ENCODE peak calls at places on chromosomes 6 and 20, in seven cellular contexts. One of them, this sample, is unnamed.

GRCh38 chr6:46850781-46851180 is 57.6 kb downstream of the MEP1A start:
- DNase-seq in mesendoderm: no peak
- DNase-seq in H9: no peak
- DNase-seq in IMR-90: no peak
- DNase-seq in mesenchymal stem cell: peak
- DNase-seq in neuronal stem cell: no peak
- DNase-seq in H1: no peak
- DNase-seq in this sample: no peak

GRCh38 chr20:43666376-43667328 is at the start of gene MYBL2:
- DNase-seq in mesendoderm: peak
- DNase-seq in H9: peak
- DNase-seq in IMR-90: peak
- DNase-seq in mesenchymal stem cell: peak
- DNase-seq in neuronal stem cell: peak
- DNase-seq in H1: peak
- DNase-seq in this sample: peak

GRCh38 chr20:12166053-12166717 is 248.5 kb downstream of the BTBD3 start:
- DNase-seq in mesendoderm: no peak
- DNase-seq in H9: no peak
- DNase-seq in IMR-90: peak
- DNase-seq in mesenchymal stem cell: peak
- DNase-seq in neuronal stem cell: no peak
- DNase-seq in H1: no peak
- DNase-seq in this sample: peak

GRCh38 chr20:52536841-52537400 is 345.3 kb upstream of the ZFP64 start:
- DNase-seq in mesendoderm: no peak
- DNase-seq in H9: no peak
- DNase-seq in IMR-90: peak
- DNase-seq in mesenchymal stem cell: peak
- DNase-seq in neuronal stem cell: no peak
- DNase-seq in H1: no peak
- DNase-seq in this sample: no peak

GRCh38 chr6:24935753-24936152 is at the start of gene RIPOR2:
- DNase-seq in mesendoderm: peak
- DNase-seq in H9: peak
- DNase-seq in IMR-90: no peak
- DNase-seq in mesenchymal stem cell: no peak
- DNase-seq in neuronal stem cell: no peak
- DNase-seq in H1: no peak
- DNase-seq in this sample: peak

GRCh38 chr20:46791722-46792416 is 82.4 kb downstream of the SLC2A10 start:
- DNase-seq in mesendoderm: peak
- DNase-seq in H9: no peak
- DNase-seq in IMR-90: no peak
- DNase-seq in mesenchymal stem cell: no peak
- DNase-seq in neuronal stem cell: no peak
- DNase-seq in H1: no peak
- DNase-seq in this sample: no peak

GRCh38 chr6:75849329-75850025 is 100.4 kb downstream of the MYO6 start:
- DNase-seq in mesendoderm: no peak
- DNase-seq in H9: no peak
- DNase-seq in IMR-90: peak
- DNase-seq in mesenchymal stem cell: peak
- DNase-seq in neuronal stem cell: no peak
- DNase-seq in H1: no peak
- DNase-seq in this sample: no peak

GRCh38 chr20:45061244-45061643 is 39.7 kb downstream of the KCNS1 start:
- DNase-seq in mesendoderm: no peak
- DNase-seq in H9: no peak
- DNase-seq in IMR-90: peak
- DNase-seq in mesenchymal stem cell: peak
- DNase-seq in neuronal stem cell: no peak
- DNase-seq in H1: no peak
- DNase-seq in this sample: peak

GRCh38 chr6:22785036-22785435 is 215.7 kb downstream of the HDGFL1 start:
- DNase-seq in mesendoderm: peak
- DNase-seq in H9: no peak
- DNase-seq in IMR-90: peak
- DNase-seq in mesenchymal stem cell: no peak
- DNase-seq in neuronal stem cell: peak
- DNase-seq in H1: no peak
- DNase-seq in this sample: no peak

GRCh38 chr6:109840034-109840433 is 138.1 kb upstream of the GPR6 start:
- DNase-seq in mesendoderm: no peak
- DNase-seq in H9: no peak
- DNase-seq in IMR-90: no peak
- DNase-seq in mesenchymal stem cell: no peak
- DNase-seq in neuronal stem cell: no peak
- DNase-seq in H1: no peak
- DNase-seq in this sample: no peak

GRCh38 chr20:63682384-63683139 is 13.9 kb upstream of the TNFRSF6B start:
- DNase-seq in mesendoderm: peak
- DNase-seq in H9: no peak
- DNase-seq in IMR-90: peak
- DNase-seq in mesenchymal stem cell: peak
- DNase-seq in neuronal stem cell: no peak
- DNase-seq in H1: no peak
- DNase-seq in this sample: peak

GRCh38 chr6:37632291-37632690 is 65.4 kb downstream of the MDGA1 start:
- DNase-seq in mesendoderm: no peak
- DNase-seq in H9: no peak
- DNase-seq in IMR-90: no peak
- DNase-seq in mesenchymal stem cell: no peak
- DNase-seq in neuronal stem cell: no peak
- DNase-seq in H1: no peak
- DNase-seq in this sample: no peak

GRCh38 chr20:17626217-17627007 is 55.6 kb downstream of the RRBP1 start:
- DNase-seq in mesendoderm: no peak
- DNase-seq in H9: no peak
- DNase-seq in IMR-90: no peak
- DNase-seq in mesenchymal stem cell: no peak
- DNase-seq in neuronal stem cell: no peak
- DNase-seq in H1: no peak
- DNase-seq in this sample: no peak

GRCh38 chr20:51434556-51435256 is 107.8 kb downstream of the NFATC2 start:
- DNase-seq in mesendoderm: no peak
- DNase-seq in H9: no peak
- DNase-seq in IMR-90: peak
- DNase-seq in mesenchymal stem cell: peak
- DNase-seq in neuronal stem cell: no peak
- DNase-seq in H1: no peak
- DNase-seq in this sample: peak

GRCh38 chr6:75745404-75745803 is 3.6 kb upstream of the MYO6 start:
- DNase-seq in mesendoderm: no peak
- DNase-seq in H9: no peak
- DNase-seq in IMR-90: no peak
- DNase-seq in mesenchymal stem cell: no peak
- DNase-seq in neuronal stem cell: no peak
- DNase-seq in H1: no peak
- DNase-seq in this sample: no peak

GRCh38 chr6:111411978-111412574 is 70.9 kb downstream of the REV3L start:
- DNase-seq in mesendoderm: no peak
- DNase-seq in H9: no peak
- DNase-seq in IMR-90: no peak
- DNase-seq in mesenchymal stem cell: no peak
- DNase-seq in neuronal stem cell: no peak
- DNase-seq in H1: no peak
- DNase-seq in this sample: no peak

GRCh38 chr20:15913661-15914060 is 659.6 kb downstream of the KIF16B start:
- DNase-seq in mesendoderm: no peak
- DNase-seq in H9: no peak
- DNase-seq in IMR-90: no peak
- DNase-seq in mesenchymal stem cell: no peak
- DNase-seq in neuronal stem cell: no peak
- DNase-seq in H1: no peak
- DNase-seq in this sample: no peak

GRCh38 chr6:79066330-79066729 is 11.7 kb downstream of the PHIP start:
- DNase-seq in mesendoderm: no peak
- DNase-seq in H9: no peak
- DNase-seq in IMR-90: peak
- DNase-seq in mesenchymal stem cell: no peak
- DNase-seq in neuronal stem cell: no peak
- DNase-seq in H1: no peak
- DNase-seq in this sample: no peak

GRCh38 chr6:122494665-122495272 is 23.2 kb upstream of the SERINC1 start:
- DNase-seq in mesendoderm: no peak
- DNase-seq in H9: no peak
- DNase-seq in IMR-90: no peak
- DNase-seq in mesenchymal stem cell: no peak
- DNase-seq in neuronal stem cell: no peak
- DNase-seq in H1: no peak
- DNase-seq in this sample: no peak

GRCh38 chr6:56891754-56892153 is 63.2 kb upstream of the BEND6 start:
- DNase-seq in mesendoderm: peak
- DNase-seq in H9: no peak
- DNase-seq in IMR-90: peak
- DNase-seq in mesenchymal stem cell: no peak
- DNase-seq in neuronal stem cell: no peak
- DNase-seq in H1: no peak
- DNase-seq in this sample: no peak

GRCh38 chr6:127518710-127519468 is at the start of gene MTCL3:
- DNase-seq in mesendoderm: peak
- DNase-seq in H9: peak
- DNase-seq in IMR-90: peak
- DNase-seq in mesenchymal stem cell: peak
- DNase-seq in neuronal stem cell: peak
- DNase-seq in H1: peak
- DNase-seq in this sample: no peak

GRCh38 chr6:164929155-164929977 is 380.0 kb downstream of the C6orf118 start:
- DNase-seq in mesendoderm: no peak
- DNase-seq in H9: no peak
- DNase-seq in IMR-90: no peak
- DNase-seq in mesenchymal stem cell: no peak
- DNase-seq in neuronal stem cell: no peak
- DNase-seq in H1: no peak
- DNase-seq in this sample: no peak

GRCh38 chr6:16276991-16277981 is 38.9 kb downstream of the GMPR start:
- DNase-seq in mesendoderm: peak
- DNase-seq in H9: peak
- DNase-seq in IMR-90: peak
- DNase-seq in mesenchymal stem cell: peak
- DNase-seq in neuronal stem cell: peak
- DNase-seq in H1: peak
- DNase-seq in this sample: peak

GRCh38 chr20:7269452-7269851 is 502.0 kb downstream of the BMP2 start:
- DNase-seq in mesendoderm: no peak
- DNase-seq in H9: no peak
- DNase-seq in IMR-90: no peak
- DNase-seq in mesenchymal stem cell: no peak
- DNase-seq in neuronal stem cell: no peak
- DNase-seq in H1: no peak
- DNase-seq in this sample: no peak
- H2BK120ac ChIP-seq in mesendoderm: no peak
- H2BK120ac ChIP-seq in H9: no peak
- H2BK120ac ChIP-seq in IMR-90: no peak
- H2BK120ac ChIP-seq in mesenchymal stem cell: no peak
- H2BK120ac ChIP-seq in neuronal stem cell: no peak
- H2BK120ac ChIP-seq in H1: no peak
- H2BK120ac ChIP-seq in this sample: no peak

GRCh38 chr6:96925290-96925687 is 761 bp downstream of the KLHL32 start:
- DNase-seq in mesendoderm: no peak
- DNase-seq in H9: no peak
- DNase-seq in IMR-90: no peak
- DNase-seq in mesenchymal stem cell: no peak
- DNase-seq in neuronal stem cell: no peak
- DNase-seq in H1: no peak
- DNase-seq in this sample: no peak

GRCh38 chr6:96923871-96924493 is 546 bp upstream of the KLHL32 start:
- DNase-seq in mesendoderm: no peak
- DNase-seq in H9: no peak
- DNase-seq in IMR-90: no peak
- DNase-seq in mesenchymal stem cell: peak
- DNase-seq in neuronal stem cell: no peak
- DNase-seq in H1: peak
- DNase-seq in this sample: no peak

GRCh38 chr6:96926425-96926824 is 1.9 kb downstream of the KLHL32 start:
- DNase-seq in mesendoderm: no peak
- DNase-seq in H9: no peak
- DNase-seq in IMR-90: no peak
- DNase-seq in mesenchymal stem cell: no peak
- DNase-seq in neuronal stem cell: no peak
- DNase-seq in H1: no peak
- DNase-seq in this sample: no peak

GRCh38 chr6:96927660-96928059 is 3.1 kb downstream of the KLHL32 start:
- DNase-seq in mesendoderm: no peak
- DNase-seq in H9: no peak
- DNase-seq in IMR-90: no peak
- DNase-seq in mesenchymal stem cell: no peak
- DNase-seq in neuronal stem cell: no peak
- DNase-seq in H1: no peak
- DNase-seq in this sample: no peak

DNA sequence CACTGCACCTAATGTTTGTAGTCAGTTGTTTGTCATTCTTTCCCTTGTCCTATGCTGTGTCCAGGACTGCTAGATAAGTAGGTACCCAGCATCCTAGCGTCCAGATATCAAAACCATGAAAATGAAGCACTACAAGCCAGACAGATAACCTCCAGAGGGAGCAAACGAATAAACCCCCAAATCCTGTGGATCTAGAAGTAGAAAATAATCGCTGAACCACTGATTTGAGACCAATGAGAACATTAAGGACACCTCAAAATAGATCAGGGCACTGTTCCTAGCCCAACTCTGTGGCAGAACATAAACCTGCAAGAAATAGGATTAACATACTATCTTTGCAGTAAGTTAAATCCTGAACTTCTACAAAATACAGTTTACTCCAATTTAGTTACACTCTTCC is 1.1 kb upstream of the KLHL32 start:
- DNase-seq in mesendoderm: no peak
- DNase-seq in H9: no peak
- DNase-seq in IMR-90: no peak
- DNase-seq in mesenchymal stem cell: no peak
- DNase-seq in neuronal stem cell: no peak
- DNase-seq in H1: no peak
- DNase-seq in this sample: no peak
- H3K9ac ChIP-seq in mesendoderm: no peak
- H3K9ac ChIP-seq in H9: no peak
- H3K9ac ChIP-seq in IMR-90: no peak
- H3K9ac ChIP-seq in mesenchymal stem cell: no peak
- H3K9ac ChIP-seq in neuronal stem cell: no peak
- H3K9ac ChIP-seq in H1: no peak
- H3K9ac ChIP-seq in this sample: no peak

GRCh38 chr6:48474136-48474535 is 363.1 kb upstream of the PTCHD4 start:
- DNase-seq in mesendoderm: no peak
- DNase-seq in H9: no peak
- DNase-seq in IMR-90: no peak
- DNase-seq in mesenchymal stem cell: peak
- DNase-seq in neuronal stem cell: no peak
- DNase-seq in H1: no peak
- DNase-seq in this sample: no peak
- H2BK120ac ChIP-seq in mesendoderm: no peak
- H2BK120ac ChIP-seq in H9: no peak
- H2BK120ac ChIP-seq in IMR-90: no peak
- H2BK120ac ChIP-seq in mesenchymal stem cell: no peak
- H2BK120ac ChIP-seq in neuronal stem cell: no peak
- H2BK120ac ChIP-seq in H1: no peak
- H2BK120ac ChIP-seq in this sample: no peak

DNA sequence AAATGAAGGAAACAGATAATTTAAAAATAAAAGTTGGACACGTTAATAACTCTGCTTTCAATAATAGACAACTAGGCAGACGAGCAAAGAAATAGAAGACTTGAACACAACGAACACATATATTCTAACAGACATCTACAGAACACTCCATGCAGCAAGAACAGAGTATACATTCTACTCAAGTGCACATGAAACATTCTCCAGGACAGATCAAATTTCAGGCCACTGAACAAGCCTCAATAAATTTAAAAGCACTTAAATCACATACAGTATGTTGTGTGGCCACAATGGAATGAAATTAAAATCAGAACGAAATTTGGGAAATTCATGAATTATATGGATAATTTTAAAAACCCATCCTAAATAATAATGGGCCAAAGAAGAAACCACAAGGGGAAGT is 34.4 kb downstream of the TRPC4AP start:
- DNase-seq in mesendoderm: no peak
- DNase-seq in H9: no peak
- DNase-seq in IMR-90: no peak
- DNase-seq in mesenchymal stem cell: no peak
- DNase-seq in neuronal stem cell: no peak
- DNase-seq in H1: no peak
- DNase-seq in this sample: no peak
- H3K9ac ChIP-seq in mesendoderm: no peak
- H3K9ac ChIP-seq in H9: no peak
- H3K9ac ChIP-seq in IMR-90: no peak
- H3K9ac ChIP-seq in mesenchymal stem cell: no peak
- H3K9ac ChIP-seq in neuronal stem cell: no peak
- H3K9ac ChIP-seq in H1: no peak
- H3K9ac ChIP-seq in this sample: no peak